ENCODE peak calls at places on chromosome 18, in eight cellular contexts. N, M, S, G, F, Q, W and K are unnamed samples.

GRCh38 chr18:68766433-68766832 is 31.4 kb upstream of the CCDC102B start:
- DNase-seq in N (no peak), M (no peak), S (no peak), G (no peak), F (no peak), Q (no peak), W (no peak), K (no peak)

GRCh38 chr18:32011193-32011592 is 7.4 kb upstream of the RNF125 start:
- DNase-seq in N (no peak), M (no peak), S (no peak), G (no peak), F (no peak), Q (no peak), W (no peak), K (no peak)

GRCh38 chr18:29160123-29160522 is 983.2 kb upstream of the CDH2 start:
- DNase-seq in N (no peak), M (no peak), S (no peak), G (no peak), F (no peak), Q (no peak), W (no peak), K (no peak)

GRCh38 chr18:57026316-57026715 is 120.6 kb upstream of the BOD1L2 start:
- DNase-seq in N (no peak), M (no peak), S (no peak), G (no peak), F (no peak), Q (no peak), W (no peak), K (no peak)

GRCh38 chr18:35267161-35267651 is 22.8 kb downstream of the ZSCAN30 start:
- DNase-seq in N (peak; percentile 80), M (peak; percentile 81), S (peak; percentile 67), G (no peak), F (no peak), Q (peak; percentile 67), W (peak; percentile 71), K (peak; percentile 83)

GRCh38 chr18:28161608-28162599 is 15.0 kb downstream of the CDH2 start:
- DNase-seq in N (no peak), M (no peak), S (no peak), G (no peak), F (no peak), Q (no peak), W (no peak), K (no peak)

GRCh38 chr18:32469190-32469611 is 1.5 kb downstream of the GAREM1 start:
- DNase-seq in N (peak; percentile 38), M (peak; percentile 47), S (no peak), G (no peak), F (peak; percentile 19), Q (peak; percentile 53), W (peak; percentile 60), K (peak; percentile 43)

GRCh38 chr18:8876887-8877286 is 171.5 kb downstream of the MTCL1 start:
- DNase-seq in N (no peak), M (no peak), S (no peak), G (no peak), F (no peak), Q (no peak), W (no peak), K (no peak)

GRCh38 chr18:79607361-79607930 is 72.2 kb upstream of the CTDP1 start:
- DNase-seq in N (no peak), M (no peak), S (no peak), G (no peak), F (no peak), Q (no peak), W (no peak), K (no peak)

GRCh38 chr18:56721491-56721890 is 70.3 kb downstream of the WDR7 start:
- DNase-seq in N (no peak), M (no peak), S (no peak), G (no peak), F (no peak), Q (no peak), W (no peak), K (peak; percentile 45)

GRCh38 chr18:41646915-41647314 is 308.1 kb upstream of the PIK3C3 start:
- DNase-seq in N (no peak), M (no peak), S (no peak), G (no peak), F (no peak), Q (no peak), W (no peak), K (no peak)

GRCh38 chr18:66129248-66129647 is 378.4 kb downstream of the CDH7 start:
- DNase-seq in N (no peak), M (no peak), S (no peak), G (no peak), F (no peak), Q (peak; percentile 63), W (no peak), K (no peak)

GRCh38 chr18:51149605-51150429 is 47.7 kb downstream of the MEX3C start:
- DNase-seq in N (no peak), M (no peak), S (no peak), G (no peak), F (no peak), Q (no peak), W (peak; percentile 27), K (no peak)

GRCh38 chr18:8800445-8800844 is 95.1 kb downstream of the MTCL1 start:
- DNase-seq in N (no peak), M (no peak), S (peak; percentile 28), G (peak; percentile 53), F (peak; percentile 73), Q (no peak), W (no peak), K (peak; percentile 34)

GRCh38 chr18:49459404-49460171 is 857 bp downstream of the DYM start:
- DNase-seq in N (peak; percentile 41), M (no peak), S (no peak), G (no peak), F (no peak), Q (no peak), W (no peak), K (no peak)

GRCh38 chr18:6543330-6543908 is 128.7 kb upstream of the L3MBTL4 start:
- DNase-seq in N (no peak), M (no peak), S (no peak), G (no peak), F (no peak), Q (no peak), W (no peak), K (peak; percentile 57)

DNA sequence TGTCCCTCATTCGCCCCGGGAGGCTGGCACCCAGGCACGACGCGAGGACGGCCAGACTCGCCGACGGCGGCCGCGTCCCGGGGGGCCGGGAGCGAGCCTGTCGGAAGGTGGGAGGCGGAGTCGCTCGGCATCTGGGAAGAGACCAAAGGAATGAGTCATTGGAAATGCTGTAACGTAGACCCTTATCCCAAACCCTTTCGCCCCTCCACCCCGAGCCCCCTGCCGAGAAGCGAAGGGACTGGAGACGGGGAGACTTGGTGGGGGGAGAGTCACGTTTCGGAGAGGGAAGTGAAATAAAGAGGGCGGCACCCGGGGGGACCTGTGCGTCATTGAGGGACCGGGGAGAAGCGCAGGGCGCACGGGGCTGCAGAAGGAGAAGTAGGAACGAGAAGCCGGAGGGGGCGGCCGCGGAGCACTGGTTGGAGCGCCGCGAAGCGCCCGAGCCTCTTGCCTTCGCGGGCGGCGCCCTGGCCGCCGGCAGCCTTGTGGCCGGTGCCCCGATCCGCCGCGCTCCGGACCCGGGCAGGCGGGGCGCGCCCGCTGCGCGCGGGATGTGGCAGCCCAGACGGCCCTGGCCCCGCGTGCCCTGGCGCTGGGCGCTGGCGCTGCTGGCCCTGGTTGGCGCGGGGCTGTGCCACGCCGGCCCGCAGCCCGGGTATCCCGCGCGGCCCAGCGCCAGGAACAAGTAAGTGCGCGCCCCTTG is at the start of gene EMILIN2:
- DNase-seq in N (peak; percentile 88), M (peak; percentile 79), S (peak; percentile 32), G (no peak), F (no peak), Q (peak; percentile 57), W (peak; percentile 66), K (peak; percentile 78)
- H3K27me3 ChIP-seq in N (no peaks in the 10 kb centered on the region), M (peaks cover 13% of the 10 kb centered on the region), S (peaks cover 26% of the 10 kb centered on the region), G (peaks cover 7% of the 10 kb centered on the region), F (no peaks in the 10 kb centered on the region), Q (peaks cover 56% of the 10 kb centered on the region), W (peaks cover 35% of the 10 kb centered on the region), K (no peaks in the 10 kb centered on the region)

GRCh38 chr18:55488473-55488872 is 99.5 kb downstream of the TCF4 start:
- DNase-seq in N (no peak), M (no peak), S (no peak), G (peak; percentile 53), F (no peak), Q (no peak), W (no peak), K (no peak)

GRCh38 chr18:55489034-55489741 is 98.8 kb downstream of the TCF4 start:
- DNase-seq in N (no peak), M (no peak), S (no peak), G (no peak), F (no peak), Q (no peak), W (no peak), K (peak; percentile 43)

GRCh38 chr18:55489742-55490055 is 98.3 kb downstream of the TCF4 start:
- DNase-seq in N (no peak), M (no peak), S (no peak), G (no peak), F (no peak), Q (no peak), W (no peak), K (no peak)

GRCh38 chr18:55494441-55494840 is 93.6 kb downstream of the TCF4 start:
- DNase-seq in N (no peak), M (no peak), S (no peak), G (no peak), F (no peak), Q (no peak), W (no peak), K (no peak)

DNA sequence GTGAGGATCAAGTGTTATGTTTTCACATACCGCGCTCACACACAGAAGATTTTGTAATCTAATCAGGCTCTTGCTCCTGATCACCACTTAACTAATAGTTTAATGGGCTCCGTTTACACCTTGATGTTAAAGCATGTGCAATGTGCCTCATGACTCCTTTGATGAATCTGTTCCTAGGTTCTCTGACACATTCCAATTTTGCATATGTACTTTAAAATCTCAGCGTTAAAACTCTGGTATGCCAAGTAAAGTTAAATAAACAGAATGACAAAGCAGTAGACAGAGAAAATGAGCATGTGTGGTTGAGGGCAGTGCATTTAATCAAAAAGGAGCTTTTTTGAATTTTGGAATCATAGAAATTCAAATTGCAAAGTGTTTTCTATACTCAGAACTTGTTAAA is 96.4 kb downstream of the TCF4 start:
- DNase-seq in N (no peak), M (no peak), S (no peak), G (no peak), F (no peak), Q (no peak), W (no peak), K (no peak)
- H3K4me1 ChIP-seq in N (no peaks in the 10 kb centered on the region), M (peaks cover 14% of the 10 kb centered on the region), S (no peaks in the 10 kb centered on the region), G (peaks cover 14% of the 10 kb centered on the region), F (no peaks in the 10 kb centered on the region), Q (peaks cover 62% of the 10 kb centered on the region), W (no peaks in the 10 kb centered on the region), K (peaks cover 19% of the 10 kb centered on the region)

DNA sequence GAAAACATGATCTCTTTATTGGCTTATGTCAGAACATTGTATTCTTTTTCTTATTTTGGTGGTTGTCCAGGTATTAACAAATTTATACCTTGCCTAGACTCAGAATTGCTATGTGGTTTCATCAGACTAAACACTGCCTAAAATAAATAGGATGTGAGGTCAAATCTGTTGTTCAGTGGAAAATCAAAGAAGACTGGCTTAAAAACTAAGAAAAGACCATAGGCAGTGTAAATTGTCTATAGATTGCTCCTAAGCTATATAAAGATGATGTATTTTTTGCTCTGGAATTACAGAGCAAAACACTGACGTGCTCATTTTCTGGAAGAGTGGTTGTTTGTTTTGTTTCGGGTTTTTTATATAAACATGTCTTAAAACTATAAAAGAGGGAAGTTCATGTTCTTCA is 266.1 kb downstream of the ALPK2 start:
- DNase-seq in N (no peak), M (no peak), S (no peak), G (no peak), F (no peak), Q (no peak), W (no peak), K (no peak)
- H3K27ac ChIP-seq in N (peak overlapping the region; percentile 9), M (peak overlapping the region; percentile 64), S (peak overlapping the region; percentile 56), G (no peak overlapping the region), F (no peak overlapping the region), Q (peak overlapping the region; percentile 34), W (no peak overlapping the region), K (no peak overlapping the region)

GRCh38 chr18:13281406-13281805 is 62.8 kb downstream of the LDLRAD4 start:
- DNase-seq in N (no peak), M (no peak), S (no peak), G (no peak), F (no peak), Q (no peak), W (no peak), K (no peak)
- H3K27me3 ChIP-seq in N (no peaks in the 10 kb centered on the region), M (no peaks in the 10 kb centered on the region), S (no peaks in the 10 kb centered on the region), G (no peaks in the 10 kb centered on the region), F (peaks cover 3% of the 10 kb centered on the region), Q (no peaks in the 10 kb centered on the region), W (no peaks in the 10 kb centered on the region), K (no peaks in the 10 kb centered on the region)